ENCODE peak calls at places on chromosomes 3 and 15, in four cellular contexts. O is heart left ventricle; J is CD4-positive, alpha-beta T cell; M is RWPE1. B is an unnamed sample.
A peak's percentile ranks its signal among the peaks of the same experiment; 100 is the strongest.

GRCh38 chr3:177569823-177570657 is 372.8 kb upstream of the TBL1XR1 start:
- DNase-seq in M (no peak), J (no peak), O (no peak), B (no peak)

GRCh38 chr3:44132061-44132460 is 109.6 kb upstream of the TOPAZ1 start:
- DNase-seq in J (no peak), M (peak; percentile 9), O (no peak), B (no peak)

GRCh38 chr3:38707730-38708129 is 58.2 kb upstream of the SCN5A start:
- DNase-seq in M (peak; percentile 2), O (no peak), J (no peak), B (no peak)

GRCh38 chr3:165181556-165181955 is 14.6 kb downstream of the SLITRK3 start:
- DNase-seq in O (no peak), J (no peak), M (no peak), B (no peak)

GRCh38 chr3:13483988-13484695 is 4.0 kb downstream of the HDAC11 start:
- DNase-seq in J (no peak), O (peak; percentile 18), M (no peak), B (no peak)

GRCh38 chr15:95326689-95327525 is 1003.6 kb upstream of the NR2F2 start:
- DNase-seq in J (no peak), O (peak; percentile 28), M (no peak), B (no peak)

GRCh38 chr3:149512073-149512782 is 37.7 kb downstream of the TM4SF4 start:
- DNase-seq in J (no peak), M (peak; percentile 70), O (peak; percentile 61), B (no peak)

GRCh38 chr15:88447741-88448140 is 19.4 kb downstream of the MRPL46 start:
- DNase-seq in J (no peak), M (no peak), O (no peak), B (no peak)

GRCh38 chr3:155963557-155963956 is 93.1 kb downstream of the GMPS start:
- DNase-seq in O (no peak), J (no peak), M (no peak), B (no peak)

GRCh38 chr15:44286814-44287555 is 1.5 kb upstream of the GOLM2 start:
- DNase-seq in M (peak; percentile 10), J (no peak), O (no peak), B (no peak)

GRCh38 chr3:43432462-43432861 is 146.1 kb downstream of the SNRK start:
- DNase-seq in O (no peak), M (no peak), J (no peak), B (no peak)

GRCh38 chr3:73144276-73144675 is 82.8 kb downstream of the EBLN2 start:
- DNase-seq in J (no peak), O (peak; percentile 64), M (no peak), B (no peak)

GRCh38 chr3:43288850-43289249 is 2.5 kb downstream of the SNRK start:
- DNase-seq in M (no peak), O (no peak), J (no peak), B (no peak)

GRCh38 chr15:78767331-78767951 is 43.8 kb downstream of the ADAMTS7 start:
- DNase-seq in J (no peak), O (peak; percentile 9), M (no peak), B (no peak)

GRCh38 chr15:75671684-75672083 is 24.0 kb downstream of the SNX33 start:
- DNase-seq in J (no peak), M (no peak), O (no peak), B (no peak)

GRCh38 chr3:99951701-99952100 is 134.0 kb downstream of the CMSS1 start:
- DNase-seq in J (no peak), O (no peak), M (no peak), B (no peak)

GRCh38 chr3:19075037-19075436 is 73.3 kb upstream of the KCNH8 start:
- DNase-seq in J (no peak), M (no peak), O (no peak), B (no peak)

GRCh38 chr3:53069422-53070068 is 23.7 kb upstream of the SFMBT1 start:
- DNase-seq in O (no peak), J (no peak), M (no peak), B (no peak)

GRCh38 chr3:62987721-62988120 is 112.5 kb upstream of the CADPS start:
- DNase-seq in J (no peak), M (no peak), O (no peak), B (no peak)

GRCh38 chr3:62073038-62073437 is 300.3 kb downstream of the FEZF2 start:
- DNase-seq in M (no peak), J (no peak), O (no peak), B (no peak)

GRCh38 chr3:23938657-23939056 is 6.4 kb upstream of the NR1D2 start:
- DNase-seq in O (no peak), M (no peak), J (no peak), B (no peak)

GRCh38 chr15:66787472-66787871 is 85.4 kb downstream of the SMAD6 start:
- DNase-seq in M (no peak), J (no peak), O (no peak), B (no peak)

GRCh38 chr15:76903251-76903681 is 1.9 kb downstream of the SCAPER start:
- DNase-seq in O (no peak), M (no peak), J (no peak), B (peak; percentile 26)

GRCh38 chr3:187738400-187739124 is 6.7 kb downstream of the BCL6 start:
- DNase-seq in J (peak; percentile 57), M (peak; percentile 92), O (peak; percentile 94), B (peak; percentile 80)

GRCh38 chr15:60179786-60180391 is 175.8 kb downstream of the FOXB1 start:
- DNase-seq in M (peak; percentile 51), O (no peak), J (peak; percentile 14), B (peak; percentile 18)

DNA sequence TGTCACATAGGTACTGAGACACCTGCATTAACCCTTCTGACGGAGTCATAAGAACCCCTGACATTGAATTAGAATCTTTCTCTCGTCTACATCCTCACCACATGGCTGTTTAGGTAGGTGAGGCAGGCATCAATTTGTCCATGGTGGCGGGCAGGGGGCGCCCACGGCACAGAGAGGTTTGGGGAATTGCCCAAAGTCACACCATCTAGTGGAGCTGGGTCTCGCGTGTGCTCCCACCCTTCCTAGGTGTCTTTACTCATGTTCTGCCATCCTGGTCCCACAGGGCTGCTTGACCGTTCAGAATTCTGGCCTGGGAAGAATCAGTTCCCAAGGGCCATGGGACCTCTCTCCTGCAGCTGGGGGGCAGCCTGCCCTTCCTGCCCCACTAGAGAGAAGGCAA is 14.7 kb upstream of the DLL4 start:
- DNase-seq in J (no peak), M (no peak), O (no peak), B (no peak)
- TF ChIP-seq CTCF in J (no peak), M (no peak), O (no peak), B (peak; percentile 5)

GRCh38 chr15:86624261-86625036 is 544.8 kb downstream of the AGBL1 start:
- DNase-seq in J (peak; percentile 25), M (peak; percentile 97), O (peak; percentile 88), B (no peak)

GRCh38 chr15:86630946-86631345 is 551.3 kb downstream of the AGBL1 start:
- DNase-seq in J (no peak), O (no peak), M (no peak), B (no peak)

GRCh38 chr15:86634146-86634545 is 554.5 kb downstream of the AGBL1 start:
- DNase-seq in M (no peak), J (no peak), O (no peak), B (no peak)

GRCh38 chr15:86629957-86630356 is 550.3 kb downstream of the AGBL1 start:
- DNase-seq in O (no peak), J (no peak), M (no peak), B (no peak)

GRCh38 chr15:86629409-86629808 is 549.7 kb downstream of the AGBL1 start:
- DNase-seq in M (no peak), J (no peak), O (no peak), B (no peak)
- H3K27ac ChIP-seq in M (no peak overlapping the region), J (no peak overlapping the region), O (no peak overlapping the region), B (no peak overlapping the region)

GRCh38 chr3:173785004-173785403 is 387.5 kb downstream of the NLGN1 start:
- DNase-seq in J (no peak), M (no peak), O (no peak), B (no peak)
- TF ChIP-seq CTCF in J (no peak), M (no peak), O (no peak), B (no peak)

GRCh38 chr3:105907790-105908189 is 39.0 kb upstream of the CBLB start:
- DNase-seq in J (no peak), O (peak; percentile 23), M (no peak), B (no peak)
- H3K27ac ChIP-seq in J (no peak overlapping the region), O (peak overlapping the region; percentile 32), M (no peak overlapping the region), B (no peak overlapping the region)

DNA sequence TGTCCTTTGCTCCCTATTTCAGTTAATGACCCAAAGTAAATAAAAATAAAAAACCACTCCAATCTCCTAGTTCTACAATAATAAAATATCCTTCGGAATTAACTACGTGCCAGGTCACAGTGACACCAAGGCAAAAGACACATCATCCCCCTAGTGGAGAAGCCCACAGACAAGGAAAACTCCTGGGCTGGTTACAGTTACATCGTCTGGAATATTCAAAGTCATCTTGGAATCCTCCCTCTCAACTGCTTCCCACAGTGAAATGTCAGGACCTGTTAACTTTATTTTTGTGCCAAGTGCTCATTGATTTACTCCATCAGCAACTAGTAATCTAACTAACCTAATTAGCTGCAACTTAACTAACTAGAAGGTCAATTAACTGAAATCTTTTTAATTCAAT is 349.3 kb downstream of the MAGI1 start:
- DNase-seq in J (no peak), O (no peak), M (no peak), B (no peak)
- TF ChIP-seq CTCF in J (no peak), O (no peak), M (no peak), B (no peak)

B was measured in AG04450.